ENCODE peak calls at places on chromosomes 1 and 21, in four cellular contexts. W is GM06990, Q is mesothelial cell of epicardium, D is fibroblast of the aortic adventitia. T is an unnamed sample.

GRCh38 chr1:204725821-204726448 is 40.4 kb upstream of the LRRN2 start:
- DNase-seq in W (no peak), Q (no peak), D (no peak), T (no peak)

GRCh38 chr1:43524804-43525203 is 5.9 kb upstream of the PTPRF start:
- DNase-seq in W (no peak), Q (no peak), D (no peak), T (no peak)

GRCh38 chr1:55868026-55868425 is 652.9 kb upstream of the USP24 start:
- DNase-seq in W (no peak), Q (no peak), D (peak), T (no peak)

GRCh38 chr1:221923921-221924598 is 182.2 kb upstream of the DUSP10 start:
- DNase-seq in W (no peak), Q (no peak), D (no peak), T (no peak)

GRCh38 chr1:111199881-111200801 is at the start of gene DENND2D:
- DNase-seq in W (no peak), Q (no peak), D (no peak), T (peak)

GRCh38 chr1:41767534-41767933 is 151.2 kb downstream of the HIVEP3 start:
- DNase-seq in W (no peak), Q (no peak), D (peak), T (no peak)

GRCh38 chr1:174149216-174149615 is 10.1 kb upstream of the RABGAP1L start:
- DNase-seq in W (no peak), Q (no peak), D (no peak), T (no peak)

GRCh38 chr1:8424539-8425116 is 106.7 kb downstream of the SLC45A1 start:
- DNase-seq in W (peak), Q (no peak), D (no peak), T (peak)

GRCh38 chr1:225418598-225418997 is 9.2 kb downstream of the LBR start:
- DNase-seq in W (no peak), Q (no peak), D (no peak), T (no peak)

GRCh38 chr1:173164686-173165085 is 42.4 kb downstream of the TNFSF4 start:
- DNase-seq in W (no peak), Q (no peak), D (no peak), T (no peak)

GRCh38 chr21:36163780-36164426 is 7.3 kb downstream of the DOP1B start:
- DNase-seq in W (no peak), Q (no peak), D (no peak), T (no peak)

GRCh38 chr1:155706101-155706619 is 17.3 kb downstream of the DAP3 start:
- DNase-seq in W (no peak), Q (no peak), D (peak), T (no peak)

GRCh38 chr21:37061926-37062591 is 10.8 kb downstream of the PIGP start:
- DNase-seq in W (no peak), Q (no peak), D (peak), T (peak)

GRCh38 chr1:89022167-89022959 is at the start of gene GBP3:
- DNase-seq in W (no peak), Q (no peak), D (peak), T (peak)

GRCh38 chr1:205505791-205506190 is 1.3 kb downstream of the CDK18 start:
- DNase-seq in W (no peak), Q (no peak), D (no peak), T (no peak)

GRCh38 chr1:234608720-234609527 is 1.1 kb downstream of the IRF2BP2 start:
- DNase-seq in W (peak), Q (peak), D (peak), T (peak)

GRCh38 chr1:56584910-56585528 is 5.7 kb upstream of the PLPP3 start:
- DNase-seq in W (no peak), Q (no peak), D (peak), T (peak)

GRCh38 chr1:27403065-27403726 is 10.8 kb downstream of the GPR3 start:
- DNase-seq in W (peak), Q (no peak), D (peak), T (no peak)

GRCh38 chr1:98660941-98661543 is 479 bp upstream of the SNX7 start:
- DNase-seq in W (no peak), Q (no peak), D (peak), T (no peak)

GRCh38 chr1:27789511-27790154 is 16.6 kb downstream of the STX12 start:
- DNase-seq in W (no peak), Q (no peak), D (peak), T (no peak)

GRCh38 chr1:59043796-59044195 is 253.1 kb upstream of the FGGY start:
- DNase-seq in W (no peak), Q (no peak), D (peak), T (no peak)

GRCh38 chr1:15678578-15678977 is 5.5 kb upstream of the PLEKHM2 start:
- DNase-seq in W (peak), Q (no peak), D (peak), T (peak)

GRCh38 chr1:151905070-151905442 is 4.3 kb downstream of the THEM4 start:
- DNase-seq in W (no peak), Q (no peak), D (peak), T (no peak)

GRCh38 chr1:26138974-26139558 is 19.8 kb upstream of the FAM110D start:
- DNase-seq in W (no peak), Q (no peak), D (no peak), T (no peak)

GRCh38 chr21:46269466-46269865 is 15.9 kb downstream of the MCM3AP start:
- DNase-seq in W (no peak), Q (no peak), D (no peak), T (no peak)

GRCh38 chr1:227058321-227058751 is 118.2 kb downstream of the COQ8A start:
- DNase-seq in W (no peak), Q (no peak), D (peak), T (no peak)

GRCh38 chr1:151888972-151889570 is 20.2 kb downstream of the THEM4 start:
- DNase-seq in W (no peak), Q (no peak), D (peak), T (peak)

GRCh38 chr1:236287757-236288619 is 6.2 kb upstream of the ERO1B start:
- DNase-seq in W (no peak), Q (no peak), D (no peak), T (no peak)

GRCh38 chr1:2605754-2606003 is 19.1 kb downstream of the PRXL2B start:
- DNase-seq in W (no peak), Q (no peak), D (no peak), T (no peak)

DNA sequence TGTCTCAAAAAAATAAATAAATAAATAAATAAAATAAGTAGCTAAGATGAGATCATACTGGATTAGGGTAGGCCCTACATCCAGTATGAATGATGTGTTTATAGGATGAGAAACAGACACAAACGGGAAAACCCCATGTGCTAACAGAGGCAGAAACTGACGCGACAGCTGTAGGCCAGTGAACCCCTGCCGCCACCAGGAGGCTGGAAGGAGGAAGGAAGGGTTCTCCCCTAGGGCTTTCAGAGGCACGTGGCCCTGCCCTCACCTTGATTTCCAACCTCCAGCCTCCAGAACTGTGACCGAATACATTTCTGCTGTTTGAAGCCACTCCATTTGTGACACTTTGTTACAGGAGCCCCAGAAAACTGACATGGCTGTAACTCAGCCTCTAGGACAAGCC is 38.5 kb downstream of the CHD5 start:
- DNase-seq in W (no peak), Q (no peak), D (no peak), T (peak)
- TF ChIP-seq CTCF in W (peak), Q (no peak), D (no peak), T (peak)

DNA sequence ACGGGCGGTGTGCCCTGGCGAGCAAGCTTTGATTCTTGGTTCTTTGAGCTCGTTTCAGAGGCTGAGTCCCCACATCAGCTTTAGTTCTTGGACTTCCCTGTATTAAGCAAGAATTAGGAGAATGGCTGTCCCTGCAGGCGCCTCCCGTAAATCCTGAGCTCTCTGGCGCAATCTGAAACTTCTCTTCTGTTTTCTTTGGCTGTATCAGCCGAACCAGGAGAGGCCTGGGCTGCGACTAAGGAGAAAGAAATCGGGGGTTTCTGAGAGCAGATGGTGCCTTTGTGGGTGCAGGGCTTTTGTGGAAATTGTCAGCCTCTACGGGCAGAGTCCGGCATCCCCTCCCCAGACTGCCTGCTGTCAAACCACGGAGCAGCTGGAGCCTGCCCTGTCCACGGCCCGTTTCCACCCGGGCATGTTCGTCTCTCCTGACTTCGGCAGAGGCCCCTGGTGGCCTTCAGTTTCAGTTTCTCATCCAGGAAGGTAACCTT is 17.9 kb downstream of the CSTB start:
- DNase-seq in W (no peak), Q (no peak), D (peak), T (no peak)
- TF ChIP-seq CTCF in W (no peak), Q (no peak), D (peak), T (no peak)

GRCh38 chr1:36094621-36095061 is 5.9 kb downstream of the ADPRS start:
- DNase-seq in W (no peak), Q (no peak), D (peak), T (no peak)

GRCh38 chr1:36098650-36099365 is 10.1 kb downstream of the ADPRS start:
- DNase-seq in W (no peak), Q (no peak), D (no peak), T (no peak)

GRCh38 chr1:36097693-36098585 is 9.2 kb downstream of the ADPRS start:
- DNase-seq in W (no peak), Q (no peak), D (no peak), T (no peak)

GRCh38 chr1:36095760-36096405 is 7.2 kb downstream of the ADPRS start:
- DNase-seq in W (no peak), Q (no peak), D (peak), T (no peak)

DNA sequence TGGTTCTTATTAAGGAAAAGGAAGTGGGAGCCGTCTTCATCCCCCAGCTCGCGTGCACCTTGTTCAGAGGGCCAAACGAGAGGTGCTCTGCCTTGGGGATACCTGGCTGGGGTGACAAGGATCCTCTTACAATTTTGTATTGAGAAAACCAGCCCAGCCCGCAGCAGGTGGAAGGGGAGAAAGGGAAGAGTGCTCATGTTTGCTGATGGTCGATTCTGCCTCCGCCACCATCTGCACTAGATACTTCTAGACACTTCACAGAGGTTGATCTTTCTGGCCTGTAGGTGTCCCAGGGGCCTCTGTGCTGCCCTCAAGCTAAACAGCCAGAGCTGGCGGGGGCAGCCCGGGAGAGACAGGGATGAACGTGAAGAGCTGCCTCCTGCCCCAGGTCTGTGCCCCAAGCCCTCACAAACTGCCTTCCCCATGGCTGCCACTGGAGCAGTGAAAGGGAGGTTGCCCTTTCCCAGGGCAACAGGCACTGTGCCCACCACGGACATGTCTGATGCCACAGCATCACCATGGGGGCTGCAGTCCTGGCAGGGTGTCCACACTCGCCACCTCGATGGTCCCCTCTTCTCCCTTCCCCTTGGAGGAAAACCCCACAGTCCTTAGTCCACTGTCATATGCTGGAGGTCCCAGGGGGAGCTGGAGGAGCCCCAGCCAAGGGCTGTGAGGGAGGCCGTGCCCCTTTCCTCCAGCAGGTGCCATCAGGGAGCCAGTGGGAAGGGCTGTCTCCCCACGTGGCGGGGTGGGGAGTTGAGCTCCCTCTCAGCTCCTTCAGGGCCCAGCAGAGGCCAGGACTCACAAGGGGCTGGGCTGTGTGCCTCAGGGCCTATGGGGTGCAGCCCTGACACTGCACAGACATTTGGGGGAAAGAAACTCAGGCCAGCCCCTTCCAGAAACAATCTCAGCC is 8.1 kb downstream of the ADPRS start:
- DNase-seq in W (no peak), Q (no peak), D (no peak), T (no peak)
- TF ChIP-seq CTCF in W (peak), Q (no peak), D (no peak), T (peak)

DNA sequence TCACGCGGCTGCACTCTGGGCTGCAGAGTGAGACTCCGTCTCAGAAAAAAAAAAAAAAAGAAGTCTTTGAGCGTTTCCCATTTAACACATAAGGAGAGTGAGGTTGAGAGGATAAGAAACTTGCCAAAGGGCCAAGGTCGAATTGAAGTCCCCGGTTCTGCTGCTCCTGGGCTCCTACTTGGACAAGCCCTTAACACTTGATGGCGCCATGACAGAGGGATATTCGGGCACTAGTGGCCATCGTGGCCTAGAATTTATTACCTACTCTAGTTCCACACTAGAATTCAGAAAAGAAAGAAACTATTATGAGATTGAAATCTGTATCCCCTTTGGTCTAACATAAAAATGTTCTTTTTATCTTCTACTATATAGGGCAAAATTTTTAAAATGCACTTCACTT is 65.7 kb upstream of the NEK2 start:
- DNase-seq in W (no peak), Q (no peak), D (no peak), T (no peak)
- TF ChIP-seq CTCF in W (no peak), Q (no peak), D (no peak), T (no peak)

GRCh38 chr1:13801232-13801631 is 101.2 kb downstream of the PRDM2 start:
- DNase-seq in W (no peak), Q (no peak), D (peak), T (no peak)

GRCh38 chr1:13802782-13803545 is 103.0 kb downstream of the PRDM2 start:
- DNase-seq in W (no peak), Q (no peak), D (no peak), T (no peak)

GRCh38 chr1:13799502-13800283 is 99.7 kb downstream of the PRDM2 start:
- DNase-seq in W (no peak), Q (no peak), D (no peak), T (no peak)

GRCh38 chr1:13803546-13804239 is 103.7 kb downstream of the PRDM2 start:
- DNase-seq in W (no peak), Q (no peak), D (no peak), T (no peak)

DNA sequence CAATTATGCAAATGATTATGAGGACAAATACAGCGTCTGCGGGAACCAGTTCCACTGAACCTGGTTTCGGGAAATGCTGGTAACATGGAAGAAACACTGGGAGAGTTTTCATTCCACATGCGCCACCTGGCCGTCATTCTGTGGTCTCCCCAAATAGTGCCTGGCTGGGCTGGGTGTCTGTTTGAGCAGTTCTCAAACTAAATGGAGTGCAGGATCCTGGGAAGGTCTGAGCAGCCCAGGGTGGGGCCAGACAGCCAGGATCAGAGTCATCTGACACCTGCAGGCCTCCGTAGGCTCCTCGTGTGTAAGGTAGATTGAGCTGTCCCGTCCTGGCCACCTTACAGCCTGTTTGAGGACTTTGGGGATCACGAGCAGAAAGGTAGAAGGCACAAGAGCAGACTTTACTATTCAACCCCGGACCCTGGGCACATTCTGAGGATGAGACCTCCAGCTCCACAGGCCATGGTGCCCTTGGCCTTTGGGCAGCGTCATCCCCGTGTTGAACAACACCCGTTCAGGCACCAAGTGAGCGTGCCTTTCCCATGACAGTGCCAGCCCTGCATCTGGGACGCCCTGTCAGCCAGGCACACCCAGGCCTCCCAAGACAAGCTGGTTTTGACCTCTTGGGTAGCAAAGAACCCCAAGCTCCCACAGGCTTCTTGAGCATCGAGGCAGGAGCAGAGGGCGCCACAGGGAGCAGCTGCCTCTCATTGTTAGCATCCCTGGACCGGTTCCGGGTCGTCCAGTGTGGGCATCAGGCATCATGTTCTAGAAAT is 101.9 kb downstream of the PRDM2 start:
- DNase-seq in W (no peak), Q (no peak), D (no peak), T (no peak)
- TF ChIP-seq CTCF in W (no peak), Q (no peak), D (no peak), T (no peak)

GRCh38 chr1:203031467-203031866 is 5.2 kb downstream of the PPFIA4 start:
- DNase-seq in W (no peak), Q (no peak), D (no peak), T (no peak)
- TF ChIP-seq CTCF in W (peak), Q (peak), D (peak), T (peak)

GRCh38 chr1:23798662-23799142 is 1.9 kb downstream of the GALE start:
- DNase-seq in W (no peak), Q (no peak), D (no peak), T (no peak)
- TF ChIP-seq CTCF in W (peak), Q (no peak), D (no peak), T (peak)

GRCh38 chr1:115467196-115467595 is 129.1 kb upstream of the NGF start:
- DNase-seq in W (no peak), Q (no peak), D (no peak), T (no peak)

GRCh38 chr1:115463347-115463746 is 125.3 kb upstream of the NGF start:
- DNase-seq in W (no peak), Q (no peak), D (no peak), T (no peak)

GRCh38 chr1:115467790-115468189 is 129.7 kb upstream of the NGF start:
- DNase-seq in W (no peak), Q (no peak), D (no peak), T (no peak)

GRCh38 chr1:115465802-115466363 is 127.8 kb upstream of the NGF start:
- DNase-seq in W (no peak), Q (no peak), D (no peak), T (no peak)

DNA sequence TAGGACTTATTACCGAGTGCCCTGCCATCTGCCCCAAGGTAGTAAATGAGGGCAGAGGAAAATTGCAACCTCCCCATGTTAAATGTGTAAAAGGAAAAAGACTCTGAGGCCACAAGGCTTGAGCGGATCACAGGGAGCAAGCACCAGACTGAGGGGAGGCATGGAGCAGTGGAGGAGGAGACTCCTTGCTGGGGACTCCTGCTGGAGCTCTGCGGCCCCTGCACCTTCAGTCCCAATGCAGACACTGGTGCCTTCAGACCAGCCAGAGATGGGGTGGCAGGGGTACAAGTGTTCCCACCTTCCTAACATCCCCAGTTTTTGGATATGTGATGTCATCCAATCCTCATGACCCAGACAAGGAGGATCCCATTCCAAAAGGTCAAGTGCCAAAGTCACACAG is 128.4 kb upstream of the NGF start:
- DNase-seq in W (no peak), Q (no peak), D (no peak), T (no peak)
- TF ChIP-seq CTCF in W (peak), Q (no peak), D (peak), T (no peak)

T was measured in GM12865.